ENCODE peak calls at places on chromosomes 13 and 19, in ten cellular contexts. E is DND-41; F is HCEC 1CT; R is CD4-positive, alpha-beta T cell; V is A172; N is stimulated activated CD4-positive, alpha-beta T cell treated with anti-CD3 and anti-CD28 coated beads, Interleukin-2, amount 100 ng/mL, for 24 hours; L is AG09319; S is heart right ventricle; W is heart left ventricle; Y is dorsolateral prefrontal cortex. U is an unnamed sample.

GRCh38 chr13:41564046-41564445 is 106.7 kb downstream of the RGCC start:
- DNase-seq in E (no peak), F (no peak), R (no peak), V (no peak), N (no peak), L (no peak), S (no peak), W (no peak), Y (no peak), U (no peak)

GRCh38 chr13:86399572-86399971 is 600.4 kb upstream of the SLITRK6 start:
- DNase-seq in E (no peak), F (no peak), R (no peak), V (no peak), N (no peak), L (no peak), S (no peak), W (no peak), Y (no peak), U (no peak)

GRCh38 chr13:20387006-20387405 is 138.7 kb downstream of the CRYL1 start:
- DNase-seq in E (no peak), F (no peak), R (no peak), V (no peak), N (no peak), L (no peak), S (no peak), W (no peak), Y (no peak), U (no peak)

GRCh38 chr19:1782501-1782900 is 29.2 kb downstream of the ONECUT3 start:
- DNase-seq in E (no peak), F (no peak), R (no peak), V (no peak), N (no peak), L (no peak), S (no peak), W (no peak), Y (no peak), U (no peak)

GRCh38 chr19:17755977-17756670 is 4.8 kb downstream of the FCHO1 start:
- DNase-seq in E (peak), F (no peak), R (peak), V (peak), N (peak), L (no peak), S (no peak), W (no peak), Y (peak), U (no peak)

GRCh38 chr13:67619987-67620386 is 389.9 kb upstream of the PCDH9 start:
- DNase-seq in E (no peak), F (peak), R (no peak), V (peak), N (no peak), L (no peak), S (no peak), W (no peak), Y (no peak), U (no peak)

GRCh38 chr19:1592023-1592754 is 476 bp downstream of the MBD3 start:
- DNase-seq in E (peak), F (peak), R (peak), V (peak), N (peak), L (peak), S (peak), W (peak), Y (peak), U (peak)

GRCh38 chr13:114115191-114115671 is 17.2 kb downstream of the RASA3 start:
- DNase-seq in E (no peak), F (peak), R (peak), V (peak), N (no peak), L (no peak), S (peak), W (peak), Y (no peak), U (no peak)

GRCh38 chr19:3374369-3375112 is 8.2 kb downstream of the NFIC start:
- DNase-seq in E (no peak), F (no peak), R (no peak), V (peak), N (no peak), L (no peak), S (peak), W (peak), Y (no peak), U (no peak)

GRCh38 chr19:18737337-18737953 is 53.7 kb downstream of the COMP start:
- DNase-seq in E (no peak), F (no peak), R (no peak), V (no peak), N (no peak), L (no peak), S (no peak), W (no peak), Y (no peak), U (no peak)

GRCh38 chr13:77150651-77151050 is 123.7 kb upstream of the FBXL3 start:
- DNase-seq in E (no peak), F (no peak), R (no peak), V (no peak), N (no peak), L (no peak), S (no peak), W (no peak), Y (no peak), U (no peak)

GRCh38 chr13:42696191-42696590 is 85.2 kb upstream of the FAM216B start:
- DNase-seq in E (no peak), F (peak), R (no peak), V (peak), N (no peak), L (no peak), S (no peak), W (no peak), Y (no peak), U (no peak)

GRCh38 chr19:10289836-10290438 is at the start of gene ICAM5:
- DNase-seq in E (no peak), F (peak), R (no peak), V (no peak), N (peak), L (no peak), S (no peak), W (no peak), Y (peak), U (no peak)

GRCh38 chr19:3190921-3191805 is 5.4 kb downstream of the NCLN start:
- DNase-seq in E (no peak), F (no peak), R (no peak), V (no peak), N (no peak), L (no peak), S (no peak), W (no peak), Y (no peak), U (no peak)

GRCh38 chr13:97616385-97616784 is 182.4 kb downstream of the RAP2A start:
- DNase-seq in E (no peak), F (no peak), R (no peak), V (no peak), N (no peak), L (no peak), S (no peak), W (no peak), Y (no peak), U (no peak)

GRCh38 chr13:45295536-45295935 is 45.4 kb downstream of the TPT1 start:
- DNase-seq in E (no peak), F (no peak), R (no peak), V (peak), N (no peak), L (no peak), S (peak), W (no peak), Y (no peak), U (no peak)

GRCh38 chr19:10086032-10086903 is at the start of gene SHFL:
- DNase-seq in E (peak), F (peak), R (peak), V (peak), N (peak), L (peak), S (peak), W (peak), Y (peak), U (no peak)

GRCh38 chr13:53137777-53138176 is 109.2 kb downstream of the OLFM4 start:
- DNase-seq in E (no peak), F (no peak), R (no peak), V (peak), N (no peak), L (peak), S (no peak), W (no peak), Y (no peak), U (peak)

GRCh38 chr19:51793994-51794393 is 963 bp upstream of the FPR3 start:
- DNase-seq in E (no peak), F (no peak), R (no peak), V (no peak), N (no peak), L (no peak), S (no peak), W (no peak), Y (no peak), U (no peak)

GRCh38 chr19:43311706-43312105 is 41.8 kb upstream of the CD177 start:
- DNase-seq in E (no peak), F (no peak), R (no peak), V (no peak), N (no peak), L (no peak), S (no peak), W (no peak), Y (no peak), U (peak)

GRCh38 chr13:21014139-21014665 is 47.2 kb downstream of the LATS2 start:
- DNase-seq in E (no peak), F (no peak), R (no peak), V (no peak), N (no peak), L (no peak), S (no peak), W (no peak), Y (no peak), U (no peak)

GRCh38 chr13:23899555-23899954 is 2.3 kb upstream of the C1QTNF9B start:
- DNase-seq in E (peak), F (peak), R (peak), V (peak), N (peak), L (no peak), S (peak), W (no peak), Y (no peak), U (no peak)

GRCh38 chr19:14022469-14022868 is 5.5 kb upstream of the RLN3 start:
- DNase-seq in E (no peak), F (no peak), R (no peak), V (no peak), N (no peak), L (no peak), S (no peak), W (no peak), Y (no peak), U (no peak)

GRCh38 chr19:815079-815774 is 6.5 kb downstream of the PLPPR3 start:
- DNase-seq in E (peak), F (no peak), R (no peak), V (no peak), N (no peak), L (no peak), S (no peak), W (peak), Y (no peak), U (no peak)

GRCh38 chr13:32264407-32264806 is 50.8 kb downstream of the ZAR1L start:
- DNase-seq in E (no peak), F (peak), R (no peak), V (peak), N (no peak), L (no peak), S (peak), W (peak), Y (no peak), U (no peak)

GRCh38 chr19:43906774-43907173 is 28.3 kb downstream of the ZNF45 start:
- DNase-seq in E (no peak), F (no peak), R (no peak), V (no peak), N (no peak), L (no peak), S (no peak), W (no peak), Y (no peak), U (no peak)